ENCODE peak calls at places on chromosomes 1 and 21, in four cellular contexts. H is A549, U is tibial nerve, A is upper lobe of left lung. L is an unnamed sample.

GRCh38 chr1:183231545-183231944 is 45.5 kb downstream of the LAMC2 start:
- DNase-seq in H (no peak), U (no peak), A (no peak), L (no peak)

GRCh38 chr1:31902509-31902857 is 35.7 kb downstream of the PTP4A2 start:
- DNase-seq in H (no peak), U (no peak), A (no peak), L (no peak)

GRCh38 chr1:200670215-200671118 is 760 bp upstream of the DDX59 start:
- DNase-seq in H (peak; percentile 67), U (no peak), A (peak; percentile 65), L (peak; percentile 57)

GRCh38 chr1:150179867-150180266 is 30.2 kb downstream of the PLEKHO1 start:
- DNase-seq in H (no peak), U (no peak), A (no peak), L (no peak)

GRCh38 chr1:187091666-187092065 is 262.9 kb downstream of the PLA2G4A start:
- DNase-seq in H (peak; percentile 6), U (no peak), A (no peak), L (no peak)

GRCh38 chr1:156804572-156805243 is 11.9 kb downstream of the SH2D2A start:
- DNase-seq in H (no peak), U (no peak), A (no peak), L (no peak)

GRCh38 chr1:87045757-87046422 is 131.5 kb downstream of the HS2ST1 start:
- DNase-seq in H (no peak), U (no peak), A (no peak), L (no peak)

GRCh38 chr21:15774590-15774989 is 44.8 kb downstream of the USP25 start:
- DNase-seq in H (no peak), U (no peak), A (no peak), L (no peak)

GRCh38 chr1:217322834-217323233 is 308.1 kb downstream of the GPATCH2 start:
- DNase-seq in H (no peak), U (no peak), A (no peak), L (no peak)

GRCh38 chr21:41684381-41685245 is 82.2 kb downstream of the RIPK4 start:
- DNase-seq in H (peak; percentile 40), U (no peak), A (peak; percentile 43), L (peak; percentile 80)

GRCh38 chr1:92708368-92708950 is 76.4 kb downstream of the EVI5 start:
- DNase-seq in H (no peak), U (no peak), A (no peak), L (no peak)

GRCh38 chr1:71033136-71033535 is 14.5 kb downstream of the PTGER3 start:
- DNase-seq in H (no peak), U (no peak), A (no peak), L (no peak)

GRCh38 chr1:165828581-165829329 is 1.3 kb downstream of the UCK2 start:
- DNase-seq in H (peak; percentile 82), U (no peak), A (peak; percentile 30), L (peak; percentile 80)
- TF ChIP-seq POLR2A in H (peak; percentile 56), U (no peak), A (no peak), L (peak; percentile 74)

DNA sequence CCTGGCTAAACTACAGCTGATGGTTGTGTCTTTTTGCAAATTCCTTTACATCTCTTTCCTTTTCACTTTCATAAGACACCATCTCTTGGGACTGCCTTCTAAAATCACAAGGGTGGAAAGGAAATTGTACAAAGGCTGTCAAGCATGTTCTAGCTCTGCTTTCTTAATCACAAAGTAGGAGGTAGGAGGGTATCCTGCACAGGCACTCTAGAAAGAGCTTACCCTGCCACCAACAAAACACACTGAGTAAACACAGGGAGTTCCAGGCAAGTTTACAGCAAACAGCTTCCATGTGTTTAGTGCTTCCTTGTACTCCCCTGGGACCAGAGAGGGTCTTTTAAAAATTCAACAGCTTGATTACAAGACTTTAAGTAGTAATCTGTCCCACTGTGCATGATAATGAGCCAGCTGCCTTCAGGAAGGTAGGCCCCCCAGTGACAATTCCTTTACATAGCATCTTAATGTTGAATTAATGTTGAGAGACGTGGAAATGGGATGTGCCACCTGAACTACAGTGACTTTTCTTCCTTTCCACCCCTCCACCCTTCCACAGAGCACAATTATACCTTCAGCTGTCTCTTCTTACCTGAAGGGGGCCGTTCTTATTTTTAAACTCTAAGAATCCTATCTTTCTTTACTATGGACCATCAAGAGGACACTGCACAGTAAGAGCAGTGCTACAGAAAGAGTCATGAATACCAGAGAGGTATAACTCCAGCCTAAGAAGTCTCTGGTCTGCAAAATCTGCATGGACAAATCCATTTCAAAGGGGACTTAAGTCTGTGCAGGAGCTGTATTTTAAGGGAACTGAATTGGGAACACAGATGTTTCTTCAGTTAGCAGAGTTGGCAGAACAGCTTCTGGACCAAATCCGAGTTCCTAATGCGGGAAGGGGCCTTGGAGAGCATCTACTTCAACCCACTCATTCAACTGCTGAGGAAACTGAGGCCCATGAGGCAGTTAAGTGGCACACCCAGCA is 2.2 kb downstream of the PLPP3 start:
- DNase-seq in H (peak; percentile 39), U (no peak), A (no peak), L (no peak)
- TF ChIP-seq CTCF in H (peak; percentile 37), U (peak; percentile 25), A (no peak), L (peak; percentile 37)

DNA sequence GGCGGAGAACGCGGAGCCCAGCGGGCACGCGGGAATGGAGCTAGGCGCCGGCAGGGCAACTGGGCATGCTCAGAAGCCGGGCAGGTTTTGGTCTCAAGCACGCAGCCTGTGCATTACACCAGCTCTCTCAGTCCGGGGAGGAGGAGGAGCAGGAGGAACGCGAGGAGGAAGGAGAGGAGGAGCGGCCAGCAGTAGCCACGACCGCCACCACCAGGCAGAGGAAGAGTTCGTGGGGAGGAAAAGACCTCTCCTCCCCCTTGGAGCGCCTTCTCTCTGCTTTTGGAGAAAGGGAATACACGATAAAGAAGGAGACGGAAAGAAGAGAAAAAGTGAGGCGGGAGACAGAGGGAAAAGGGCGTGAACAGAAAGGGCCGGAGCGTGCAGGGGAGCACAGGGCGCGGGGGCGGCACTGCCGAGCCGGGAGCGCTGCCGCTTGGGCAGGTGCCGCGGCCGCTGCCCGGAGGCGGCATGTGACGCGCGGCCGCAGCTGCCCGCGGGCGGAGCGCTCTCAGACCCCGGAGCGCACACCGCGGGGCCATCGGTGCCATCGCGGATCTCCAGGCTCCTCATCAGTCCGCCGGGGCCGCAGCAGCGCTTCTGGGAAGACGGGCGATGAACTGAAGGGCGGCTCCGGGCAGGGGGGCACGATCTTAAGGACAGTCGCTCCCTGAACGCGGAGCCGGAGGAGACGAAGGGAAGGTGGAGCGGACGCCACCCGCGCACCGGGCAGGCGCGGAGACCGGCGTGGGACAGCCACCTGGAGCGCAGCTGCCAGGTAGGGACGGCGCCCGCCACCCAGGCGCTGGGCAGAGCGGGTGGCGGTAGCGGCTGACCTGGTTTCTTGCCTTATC is at the start of gene CHRM3:
- DNase-seq in H (peak; percentile 55), U (no peak), A (peak; percentile 78), L (peak; percentile 91)
- TF ChIP-seq POLR2A in H (no peak), U (no peak), A (no peak), L (peak; percentile 74)

GRCh38 chr1:66288048-66288447 is 245.9 kb upstream of the SGIP1 start:
- DNase-seq in H (no peak), U (no peak), A (no peak), L (no peak)

GRCh38 chr1:66292341-66292740 is 241.6 kb upstream of the SGIP1 start:
- DNase-seq in H (no peak), U (no peak), A (no peak), L (no peak)

GRCh38 chr1:66294692-66295384 is 239.1 kb upstream of the SGIP1 start:
- DNase-seq in H (peak; percentile 40), U (no peak), A (no peak), L (no peak)

GRCh38 chr1:66292944-66293343 is 241.0 kb upstream of the SGIP1 start:
- DNase-seq in H (no peak), U (peak; percentile 51), A (no peak), L (peak; percentile 56)

DNA sequence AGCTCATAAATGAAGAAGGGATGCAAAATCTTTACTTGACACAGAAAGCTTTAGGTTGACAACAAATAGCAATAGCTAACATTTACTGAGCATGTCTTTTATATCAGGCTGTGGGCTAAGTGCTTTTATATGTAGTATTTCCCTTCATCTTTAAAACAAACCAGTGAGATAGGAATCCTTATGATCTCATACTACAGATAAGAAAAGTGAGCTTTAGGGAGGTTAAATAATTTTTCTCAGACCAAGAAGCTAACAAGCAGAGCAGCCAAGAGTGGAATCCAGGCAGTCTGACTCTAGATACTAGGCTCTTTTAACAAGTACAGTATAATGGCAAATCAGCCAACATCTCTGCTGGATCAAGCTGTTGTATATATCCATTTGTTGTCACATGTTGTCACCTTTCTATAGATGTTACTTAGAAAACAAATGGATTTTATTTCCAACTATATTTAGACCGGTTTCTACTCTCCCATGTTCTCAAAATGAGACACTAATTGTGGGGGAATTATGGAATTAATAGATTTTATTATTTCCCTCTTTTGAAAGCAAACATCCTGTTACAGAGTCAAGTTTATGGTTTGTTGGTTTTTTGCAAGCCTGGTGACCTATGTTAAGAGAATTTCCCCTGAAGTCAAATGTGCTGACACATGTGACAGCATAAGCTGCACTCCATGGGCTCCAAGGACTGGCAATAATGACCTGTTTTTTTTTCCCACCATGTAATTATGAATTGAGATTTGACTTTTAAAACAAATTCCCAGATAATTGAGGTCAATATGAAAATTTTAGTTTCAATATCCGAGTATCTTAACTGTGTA is 242.7 kb upstream of the SGIP1 start:
- DNase-seq in H (no peak), U (no peak), A (no peak), L (no peak)
- TF ChIP-seq CTCF in H (no peak), U (no peak), A (no peak), L (no peak)

L was measured in body of pancreas.